ENCODE peak calls at places on chromosomes 3 and 15, in ten cellular contexts. One of them, this sample, is unnamed. For H3K4me1 and H3K9me3, the result is how much of the 10 kb centered on the place peaks cover.

GRCh38 chr3:3998140-3998977 is 199.1 kb downstream of the LRRN1 start:
- DNase-seq in right lobe of liver: no peak
- DNase-seq in HCT116: peak
- DNase-seq in ovary: no peak
- DNase-seq in heart left ventricle: no peak
- DNase-seq in uterus: no peak
- DNase-seq in A549: no peak
- DNase-seq in upper lobe of left lung: no peak
- DNase-seq in tibial nerve: no peak
- DNase-seq in endothelial cell of umbilical vein: peak
- DNase-seq in this sample: no peak

GRCh38 chr15:78220713-78221112 is 13.7 kb downstream of the ACSBG1 start:
- DNase-seq in right lobe of liver: no peak
- DNase-seq in HCT116: no peak
- DNase-seq in ovary: no peak
- DNase-seq in heart left ventricle: no peak
- DNase-seq in uterus: no peak
- DNase-seq in A549: no peak
- DNase-seq in upper lobe of left lung: no peak
- DNase-seq in tibial nerve: no peak
- DNase-seq in endothelial cell of umbilical vein: no peak
- DNase-seq in this sample: no peak

GRCh38 chr15:43877371-43877770 is 50.6 kb downstream of the WDR76 start:
- DNase-seq in right lobe of liver: no peak
- DNase-seq in HCT116: no peak
- DNase-seq in ovary: no peak
- DNase-seq in heart left ventricle: peak
- DNase-seq in uterus: no peak
- DNase-seq in A549: no peak
- DNase-seq in upper lobe of left lung: no peak
- DNase-seq in tibial nerve: no peak
- DNase-seq in endothelial cell of umbilical vein: no peak
- DNase-seq in this sample: no peak

GRCh38 chr3:177793451-177793850 is 596.2 kb upstream of the TBL1XR1 start:
- DNase-seq in right lobe of liver: no peak
- DNase-seq in HCT116: no peak
- DNase-seq in ovary: no peak
- DNase-seq in heart left ventricle: no peak
- DNase-seq in uterus: no peak
- DNase-seq in A549: no peak
- DNase-seq in upper lobe of left lung: no peak
- DNase-seq in tibial nerve: no peak
- DNase-seq in endothelial cell of umbilical vein: no peak
- DNase-seq in this sample: no peak

GRCh38 chr3:128243602-128244504 is 90.6 kb downstream of the EEFSEC start:
- DNase-seq in right lobe of liver: no peak
- DNase-seq in HCT116: no peak
- DNase-seq in ovary: no peak
- DNase-seq in heart left ventricle: no peak
- DNase-seq in uterus: no peak
- DNase-seq in A549: no peak
- DNase-seq in upper lobe of left lung: no peak
- DNase-seq in tibial nerve: no peak
- DNase-seq in endothelial cell of umbilical vein: no peak
- DNase-seq in this sample: no peak

GRCh38 chr3:9622438-9622837 is 26.9 kb upstream of the MTMR14 start:
- DNase-seq in right lobe of liver: no peak
- DNase-seq in HCT116: no peak
- DNase-seq in ovary: no peak
- DNase-seq in heart left ventricle: no peak
- DNase-seq in uterus: peak
- DNase-seq in A549: no peak
- DNase-seq in upper lobe of left lung: no peak
- DNase-seq in tibial nerve: no peak
- DNase-seq in endothelial cell of umbilical vein: no peak
- DNase-seq in this sample: no peak

GRCh38 chr3:55167586-55168317 is 239.9 kb upstream of the LRTM1 start:
- DNase-seq in right lobe of liver: no peak
- DNase-seq in HCT116: no peak
- DNase-seq in ovary: no peak
- DNase-seq in heart left ventricle: no peak
- DNase-seq in uterus: no peak
- DNase-seq in A549: no peak
- DNase-seq in upper lobe of left lung: no peak
- DNase-seq in tibial nerve: no peak
- DNase-seq in endothelial cell of umbilical vein: no peak
- DNase-seq in this sample: no peak

GRCh38 chr3:82087958-82088357 is 326.5 kb upstream of the GBE1 start:
- DNase-seq in right lobe of liver: no peak
- DNase-seq in HCT116: no peak
- DNase-seq in ovary: no peak
- DNase-seq in heart left ventricle: no peak
- DNase-seq in uterus: no peak
- DNase-seq in A549: no peak
- DNase-seq in upper lobe of left lung: no peak
- DNase-seq in tibial nerve: no peak
- DNase-seq in endothelial cell of umbilical vein: peak
- DNase-seq in this sample: no peak

GRCh38 chr3:48469046-48469915 is 22.7 kb downstream of the ATRIP start:
- DNase-seq in right lobe of liver: peak
- DNase-seq in HCT116: no peak
- DNase-seq in ovary: no peak
- DNase-seq in heart left ventricle: no peak
- DNase-seq in uterus: no peak
- DNase-seq in A549: no peak
- DNase-seq in upper lobe of left lung: peak
- DNase-seq in tibial nerve: no peak
- DNase-seq in endothelial cell of umbilical vein: no peak
- DNase-seq in this sample: no peak

GRCh38 chr3:48466386-48467109 is 20.0 kb downstream of the ATRIP start:
- DNase-seq in right lobe of liver: peak
- DNase-seq in HCT116: no peak
- DNase-seq in ovary: peak
- DNase-seq in heart left ventricle: no peak
- DNase-seq in uterus: peak
- DNase-seq in A549: no peak
- DNase-seq in upper lobe of left lung: peak
- DNase-seq in tibial nerve: no peak
- DNase-seq in endothelial cell of umbilical vein: peak
- DNase-seq in this sample: no peak

GRCh38 chr3:48467473-48468267 is 21.1 kb downstream of the ATRIP start:
- DNase-seq in right lobe of liver: no peak
- DNase-seq in HCT116: no peak
- DNase-seq in ovary: no peak
- DNase-seq in heart left ventricle: no peak
- DNase-seq in uterus: no peak
- DNase-seq in A549: no peak
- DNase-seq in upper lobe of left lung: no peak
- DNase-seq in tibial nerve: no peak
- DNase-seq in endothelial cell of umbilical vein: no peak
- DNase-seq in this sample: no peak

GRCh38 chr3:48467110-48467454 is 20.5 kb downstream of the ATRIP start:
- DNase-seq in right lobe of liver: no peak
- DNase-seq in HCT116: no peak
- DNase-seq in ovary: no peak
- DNase-seq in heart left ventricle: no peak
- DNase-seq in uterus: no peak
- DNase-seq in A549: no peak
- DNase-seq in upper lobe of left lung: peak
- DNase-seq in tibial nerve: no peak
- DNase-seq in endothelial cell of umbilical vein: no peak
- DNase-seq in this sample: no peak

DNA sequence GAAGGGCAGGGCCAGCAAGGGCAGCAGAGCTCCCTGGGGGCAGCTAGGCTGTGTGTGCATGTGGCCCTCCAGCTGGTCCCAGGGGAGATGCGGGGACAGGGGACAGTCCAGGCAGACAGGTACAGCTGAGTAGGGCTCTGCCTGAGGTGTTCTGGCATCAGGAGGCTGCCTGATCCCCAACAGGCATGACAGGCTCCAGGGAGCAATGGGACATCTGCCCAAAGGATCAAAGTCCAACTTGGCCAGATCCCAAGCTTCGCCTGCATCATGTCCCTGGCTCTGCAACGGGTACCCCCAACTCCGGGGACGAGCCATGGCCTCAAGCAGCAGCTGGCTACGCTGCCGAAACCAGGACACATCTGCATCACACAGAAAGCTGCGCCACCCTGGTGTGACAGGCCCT is 21.8 kb downstream of the ATRIP start:
- DNase-seq in right lobe of liver: peak
- DNase-seq in HCT116: no peak
- DNase-seq in ovary: no peak
- DNase-seq in heart left ventricle: no peak
- DNase-seq in uterus: no peak
- DNase-seq in A549: no peak
- DNase-seq in upper lobe of left lung: peak
- DNase-seq in tibial nerve: no peak
- DNase-seq in endothelial cell of umbilical vein: no peak
- DNase-seq in this sample: no peak
- H3K4me1 ChIP-seq in right lobe of liver: half or more
- H3K4me1 ChIP-seq in HCT116: under half
- H3K4me1 ChIP-seq in ovary: under half
- H3K4me1 ChIP-seq in heart left ventricle: half or more
- H3K4me1 ChIP-seq in uterus: under half
- H3K4me1 ChIP-seq in A549: half or more
- H3K4me1 ChIP-seq in upper lobe of left lung: half or more
- H3K4me1 ChIP-seq in tibial nerve: half or more
- H3K4me1 ChIP-seq in endothelial cell of umbilical vein: under half
- H3K4me1 ChIP-seq in this sample: under half

GRCh38 chr15:99249270-99249817 is at the start of gene TTC23:
- DNase-seq in right lobe of liver: no peak
- DNase-seq in HCT116: peak
- DNase-seq in ovary: peak
- DNase-seq in heart left ventricle: peak
- DNase-seq in uterus: no peak
- DNase-seq in A549: peak
- DNase-seq in upper lobe of left lung: no peak
- DNase-seq in tibial nerve: peak
- DNase-seq in endothelial cell of umbilical vein: peak
- DNase-seq in this sample: no peak

GRCh38 chr15:99252326-99252725 is 1.0 kb downstream of the LRRC28 start:
- DNase-seq in right lobe of liver: no peak
- DNase-seq in HCT116: no peak
- DNase-seq in ovary: no peak
- DNase-seq in heart left ventricle: no peak
- DNase-seq in uterus: no peak
- DNase-seq in A549: no peak
- DNase-seq in upper lobe of left lung: no peak
- DNase-seq in tibial nerve: no peak
- DNase-seq in endothelial cell of umbilical vein: no peak
- DNase-seq in this sample: no peak

GRCh38 chr15:99250001-99250400 is 620 bp upstream of the TTC23 start:
- DNase-seq in right lobe of liver: no peak
- DNase-seq in HCT116: no peak
- DNase-seq in ovary: no peak
- DNase-seq in heart left ventricle: no peak
- DNase-seq in uterus: no peak
- DNase-seq in A549: no peak
- DNase-seq in upper lobe of left lung: no peak
- DNase-seq in tibial nerve: no peak
- DNase-seq in endothelial cell of umbilical vein: no peak
- DNase-seq in this sample: no peak

GRCh38 chr15:99250494-99251435 is 516 bp upstream of the LRRC28 start:
- DNase-seq in right lobe of liver: peak
- DNase-seq in HCT116: peak
- DNase-seq in ovary: peak
- DNase-seq in heart left ventricle: peak
- DNase-seq in uterus: peak
- DNase-seq in A549: peak
- DNase-seq in upper lobe of left lung: no peak
- DNase-seq in tibial nerve: peak
- DNase-seq in endothelial cell of umbilical vein: peak
- DNase-seq in this sample: peak

DNA sequence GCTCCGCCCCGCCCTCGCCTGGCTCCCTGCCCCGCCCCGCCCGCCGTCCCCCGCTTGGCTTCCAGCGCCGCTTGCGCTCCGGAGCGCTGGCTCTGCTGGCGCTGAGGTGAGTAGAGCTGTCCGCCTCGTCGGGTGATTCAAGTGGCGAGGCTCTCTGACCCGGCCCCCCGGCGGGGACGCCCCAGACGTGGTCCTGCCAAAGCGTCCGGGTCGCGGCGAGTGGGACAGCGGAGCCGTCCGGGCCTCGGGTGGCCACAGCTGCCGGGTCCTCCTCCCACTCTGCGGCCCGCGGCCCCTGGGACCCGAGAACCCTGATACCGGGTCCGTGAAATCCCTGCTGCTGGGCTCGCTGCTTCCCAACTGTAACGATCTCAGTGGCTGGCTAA is at the start of gene LRRC28:
- DNase-seq in right lobe of liver: no peak
- DNase-seq in HCT116: no peak
- DNase-seq in ovary: no peak
- DNase-seq in heart left ventricle: no peak
- DNase-seq in uterus: no peak
- DNase-seq in A549: no peak
- DNase-seq in upper lobe of left lung: peak
- DNase-seq in tibial nerve: no peak
- DNase-seq in endothelial cell of umbilical vein: no peak
- DNase-seq in this sample: no peak
- TF ChIP-seq POLR2A in right lobe of liver: peak
- TF ChIP-seq POLR2A in HCT116: peak
- TF ChIP-seq POLR2A in ovary: peak
- TF ChIP-seq POLR2A in heart left ventricle: peak
- TF ChIP-seq POLR2A in uterus: peak
- TF ChIP-seq POLR2A in A549: peak
- TF ChIP-seq POLR2A in upper lobe of left lung: no peak
- TF ChIP-seq POLR2A in tibial nerve: no peak
- TF ChIP-seq POLR2A in endothelial cell of umbilical vein: peak
- TF ChIP-seq POLR2A in this sample: no peak

GRCh38 chr3:114310701-114311100 is 16.9 kb downstream of the TIGIT start:
- DNase-seq in right lobe of liver: no peak
- DNase-seq in HCT116: no peak
- DNase-seq in ovary: no peak
- DNase-seq in heart left ventricle: no peak
- DNase-seq in uterus: no peak
- DNase-seq in A549: no peak
- DNase-seq in upper lobe of left lung: no peak
- DNase-seq in tibial nerve: no peak
- DNase-seq in endothelial cell of umbilical vein: no peak
- DNase-seq in this sample: no peak
- H3K9me3 ChIP-seq in right lobe of liver: under half
- H3K9me3 ChIP-seq in HCT116: under half
- H3K9me3 ChIP-seq in ovary: under half
- H3K9me3 ChIP-seq in heart left ventricle: under half
- H3K9me3 ChIP-seq in uterus: under half
- H3K9me3 ChIP-seq in A549: under half
- H3K9me3 ChIP-seq in upper lobe of left lung: under half
- H3K9me3 ChIP-seq in tibial nerve: under half
- H3K9me3 ChIP-seq in endothelial cell of umbilical vein: under half
- H3K9me3 ChIP-seq in this sample: under half

GRCh38 chr3:172219750-172220149 is 180.4 kb downstream of the FNDC3B start:
- DNase-seq in right lobe of liver: no peak
- DNase-seq in HCT116: no peak
- DNase-seq in ovary: no peak
- DNase-seq in heart left ventricle: no peak
- DNase-seq in uterus: no peak
- DNase-seq in A549: no peak
- DNase-seq in upper lobe of left lung: no peak
- DNase-seq in tibial nerve: no peak
- DNase-seq in endothelial cell of umbilical vein: no peak
- DNase-seq in this sample: no peak

GRCh38 chr3:172217877-172218276 is 178.5 kb downstream of the FNDC3B start:
- DNase-seq in right lobe of liver: no peak
- DNase-seq in HCT116: no peak
- DNase-seq in ovary: no peak
- DNase-seq in heart left ventricle: no peak
- DNase-seq in uterus: no peak
- DNase-seq in A549: no peak
- DNase-seq in upper lobe of left lung: no peak
- DNase-seq in tibial nerve: no peak
- DNase-seq in endothelial cell of umbilical vein: peak
- DNase-seq in this sample: no peak

GRCh38 chr3:172216267-172216666 is 176.9 kb downstream of the FNDC3B start:
- DNase-seq in right lobe of liver: no peak
- DNase-seq in HCT116: no peak
- DNase-seq in ovary: no peak
- DNase-seq in heart left ventricle: no peak
- DNase-seq in uterus: no peak
- DNase-seq in A549: no peak
- DNase-seq in upper lobe of left lung: no peak
- DNase-seq in tibial nerve: no peak
- DNase-seq in endothelial cell of umbilical vein: no peak
- DNase-seq in this sample: no peak

GRCh38 chr3:172216843-172217404 is 177.5 kb downstream of the FNDC3B start:
- DNase-seq in right lobe of liver: no peak
- DNase-seq in HCT116: no peak
- DNase-seq in ovary: no peak
- DNase-seq in heart left ventricle: no peak
- DNase-seq in uterus: no peak
- DNase-seq in A549: no peak
- DNase-seq in upper lobe of left lung: no peak
- DNase-seq in tibial nerve: no peak
- DNase-seq in endothelial cell of umbilical vein: no peak
- DNase-seq in this sample: no peak

GRCh38 chr3:172218350-172219323 is 179.3 kb downstream of the FNDC3B start:
- DNase-seq in right lobe of liver: no peak
- DNase-seq in HCT116: no peak
- DNase-seq in ovary: no peak
- DNase-seq in heart left ventricle: no peak
- DNase-seq in uterus: no peak
- DNase-seq in A549: no peak
- DNase-seq in upper lobe of left lung: no peak
- DNase-seq in tibial nerve: no peak
- DNase-seq in endothelial cell of umbilical vein: peak
- DNase-seq in this sample: no peak
- H3K4me1 ChIP-seq in right lobe of liver: under half
- H3K4me1 ChIP-seq in HCT116: under half
- H3K4me1 ChIP-seq in ovary: under half
- H3K4me1 ChIP-seq in heart left ventricle: under half
- H3K4me1 ChIP-seq in uterus: under half
- H3K4me1 ChIP-seq in A549: half or more
- H3K4me1 ChIP-seq in upper lobe of left lung: under half
- H3K4me1 ChIP-seq in tibial nerve: under half
- H3K4me1 ChIP-seq in endothelial cell of umbilical vein: under half
- H3K4me1 ChIP-seq in this sample: under half

This sample was measured in breast epithelium.